ENCODE peak calls at places on chromosomes 1 and 21, in six cellular contexts. J, O, Z, X, C and B are unnamed samples.
A peak's percentile ranks its signal among the peaks of the same experiment; 100 is the strongest.

GRCh38 chr1:217260676-217261075 is 370.2 kb downstream of the GPATCH2 start:
- DNase-seq in J (no peak), Z (no peak), X (no peak), C (no peak), O (no peak), B (no peak)

GRCh38 chr1:233289676-233290075 is 5.8 kb downstream of the PCNX2 start:
- DNase-seq in O (peak; percentile 35), C (no peak), J (no peak), X (no peak), Z (no peak), B (no peak)

GRCh38 chr1:10652626-10653025 is 143.8 kb downstream of the CASZ1 start:
- DNase-seq in C (no peak), X (no peak), Z (no peak), J (peak; percentile 83), O (no peak), B (no peak)

GRCh38 chr1:19720973-19721372 is 56.3 kb downstream of the HTR6 start:
- DNase-seq in O (no peak), C (no peak), X (no peak), J (no peak), Z (no peak), B (no peak)

GRCh38 chr1:47683402-47683801 is 245.6 kb downstream of the FOXD2 start:
- DNase-seq in X (peak; percentile 51), J (no peak), Z (no peak), C (no peak), O (no peak), B (no peak)

GRCh38 chr1:245768596-245768995 is 613.8 kb downstream of the KIF26B start:
- DNase-seq in C (no peak), J (no peak), Z (no peak), X (no peak), O (no peak), B (no peak)

GRCh38 chr1:235142991-235143390 is 14.4 kb upstream of the TOMM20 start:
- DNase-seq in C (no peak), X (no peak), J (no peak), Z (no peak), O (no peak), B (no peak)

GRCh38 chr1:67213164-67213563 is 46.9 kb downstream of the IL23R start:
- DNase-seq in C (peak; percentile 43), Z (no peak), O (peak; percentile 17), J (no peak), X (no peak), B (no peak)

GRCh38 chr1:209569445-209570207 is 13.9 kb upstream of the CAMK1G start:
- DNase-seq in O (peak; percentile 89), X (peak; percentile 78), J (peak; percentile 88), C (peak; percentile 90), Z (peak; percentile 71), B (peak; percentile 64)

GRCh38 chr1:209037064-209037463 is 546.5 kb upstream of the CAMK1G start:
- DNase-seq in C (no peak), O (no peak), J (no peak), X (no peak), Z (no peak), B (no peak)

GRCh38 chr1:109502368-109502851 is 7.1 kb downstream of the AMIGO1 start:
- DNase-seq in Z (no peak), X (no peak), C (no peak), O (no peak), J (no peak), B (no peak)

GRCh38 chr1:20141001-20141400 is 1.9 kb downstream of the PLA2G2F start:
- DNase-seq in J (no peak), C (no peak), O (no peak), X (no peak), Z (no peak), B (no peak)

GRCh38 chr1:60847855-60848582 is 234.3 kb upstream of the NFIA start:
- DNase-seq in Z (no peak), J (no peak), X (no peak), C (no peak), O (no peak), B (no peak)

GRCh38 chr1:38783659-38784229 is 75.8 kb downstream of the RRAGC start:
- DNase-seq in O (no peak), X (no peak), Z (no peak), J (no peak), C (no peak), B (no peak)

GRCh38 chr1:221947731-221948130 is 205.8 kb upstream of the DUSP10 start:
- DNase-seq in Z (no peak), O (no peak), J (no peak), X (no peak), C (peak; percentile 43), B (no peak)

GRCh38 chr1:22832414-22832786 is 121.8 kb downstream of the EPHB2 start:
- DNase-seq in J (no peak), O (no peak), X (no peak), C (peak; percentile 54), Z (no peak), B (no peak)

GRCh38 chr1:37537378-37537777 is 16.7 kb downstream of the SNIP1 start:
- DNase-seq in C (peak; percentile 91), O (no peak), J (peak; percentile 43), Z (no peak), X (no peak), B (no peak)

GRCh38 chr1:85278853-85279314 is 2.5 kb upstream of the BCL10 start:
- DNase-seq in J (peak; percentile 53), Z (no peak), C (peak; percentile 95), O (no peak), X (peak; percentile 71), B (peak; percentile 54)

GRCh38 chr1:243727503-243728191 is 122.4 kb downstream of the AKT3 start:
- DNase-seq in Z (peak; percentile 41), J (no peak), O (no peak), X (no peak), C (no peak), B (peak; percentile 48)

GRCh38 chr21:40200962-40201361 is 333.7 kb downstream of the PCP4 start:
- DNase-seq in C (peak; percentile 7), O (no peak), Z (no peak), X (no peak), J (no peak), B (no peak)

GRCh38 chr1:10615932-10616671 is 141.4 kb downstream of the PEX14 start:
- DNase-seq in J (no peak), Z (no peak), O (no peak), X (no peak), C (no peak), B (no peak)

GRCh38 chr21:46455575-46456385 is 2.9 kb upstream of the DIP2A start:
- DNase-seq in O (no peak), J (no peak), C (peak; percentile 82), X (no peak), Z (no peak), B (no peak)

GRCh38 chr1:98110674-98111073 is 189.8 kb upstream of the DPYD start:
- DNase-seq in C (no peak), J (no peak), O (no peak), Z (no peak), X (no peak), B (no peak)

GRCh38 chr1:209505044-209505443 is 78.5 kb upstream of the CAMK1G start:
- DNase-seq in O (no peak), Z (no peak), X (no peak), C (peak; percentile 87), J (no peak), B (no peak)

GRCh38 chr21:14785679-14786078 is 239.6 kb upstream of the SAMSN1 start:
- DNase-seq in O (no peak), J (no peak), X (no peak), Z (no peak), C (no peak), B (no peak)

GRCh38 chr1:194829492-194829891 is 1643.1 kb upstream of the B3GALT2 start:
- DNase-seq in O (no peak), X (no peak), C (peak; percentile 0), Z (no peak), J (no peak), B (no peak)

GRCh38 chr1:3891329-3891867 is 8.7 kb downstream of the C1orf174 start:
- DNase-seq in C (no peak), Z (no peak), X (no peak), O (no peak), J (no peak), B (no peak)

GRCh38 chr1:3894626-3895278 is 5.3 kb downstream of the C1orf174 start:
- DNase-seq in O (no peak), C (no peak), Z (no peak), J (no peak), X (no peak), B (no peak)

GRCh38 chr1:3893190-3893589 is 6.9 kb downstream of the C1orf174 start:
- DNase-seq in C (no peak), X (no peak), Z (no peak), O (no peak), J (no peak), B (no peak)

GRCh38 chr1:3890389-3891328 is 9.4 kb downstream of the C1orf174 start:
- DNase-seq in C (no peak), J (no peak), Z (no peak), O (no peak), X (no peak), B (peak; percentile 62)

GRCh38 chr1:3892748-3893147 is 7.3 kb downstream of the C1orf174 start:
- DNase-seq in C (no peak), Z (no peak), X (no peak), J (peak; percentile 70), O (no peak), B (no peak)
- TF ChIP-seq CTCF in C (no peak), Z (no peak), X (no peak), J (no peak), O (no peak), B (no peak)

DNA sequence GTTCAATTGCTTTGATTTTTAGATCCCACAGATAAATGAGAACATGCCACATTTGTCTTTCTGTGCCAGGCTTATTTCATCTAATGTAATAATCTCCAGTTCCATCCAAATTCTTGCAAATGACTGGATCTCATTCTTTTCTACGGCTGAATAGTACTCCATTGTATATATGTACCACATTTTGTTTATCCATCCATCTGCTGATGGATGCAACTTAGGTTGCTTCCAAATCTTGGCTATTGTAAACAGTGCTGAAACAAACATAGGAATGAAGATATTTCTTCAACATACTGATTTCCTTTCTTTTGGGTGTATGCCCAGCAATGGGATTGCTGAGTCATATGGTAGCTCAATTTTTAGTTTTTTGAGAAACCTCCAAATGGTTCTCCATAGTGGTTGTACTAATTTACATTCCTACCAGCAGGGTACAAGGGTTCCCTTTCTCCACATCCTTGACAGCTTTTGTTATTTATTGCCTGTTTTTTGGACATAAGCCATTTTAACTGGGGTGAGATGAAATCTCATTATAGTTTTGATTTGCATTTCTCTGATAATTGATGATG is 344.4 kb downstream of the KCTD3 start:
- DNase-seq in Z (no peak), O (no peak), X (no peak), C (no peak), J (no peak), B (no peak)
- TF ChIP-seq CTCF in Z (no peak), O (no peak), X (no peak), C (no peak), J (no peak), B (no peak)

GRCh38 chr21:42561742-42562141 is 48.1 kb downstream of the SLC37A1 start:
- DNase-seq in Z (no peak), O (peak; percentile 16), J (no peak), C (peak; percentile 17), X (peak; percentile 39), B (peak; percentile 72)
- TF ChIP-seq CTCF in Z (no peak), O (no peak), J (no peak), C (peak; percentile 7), X (no peak), B (no peak)

DNA sequence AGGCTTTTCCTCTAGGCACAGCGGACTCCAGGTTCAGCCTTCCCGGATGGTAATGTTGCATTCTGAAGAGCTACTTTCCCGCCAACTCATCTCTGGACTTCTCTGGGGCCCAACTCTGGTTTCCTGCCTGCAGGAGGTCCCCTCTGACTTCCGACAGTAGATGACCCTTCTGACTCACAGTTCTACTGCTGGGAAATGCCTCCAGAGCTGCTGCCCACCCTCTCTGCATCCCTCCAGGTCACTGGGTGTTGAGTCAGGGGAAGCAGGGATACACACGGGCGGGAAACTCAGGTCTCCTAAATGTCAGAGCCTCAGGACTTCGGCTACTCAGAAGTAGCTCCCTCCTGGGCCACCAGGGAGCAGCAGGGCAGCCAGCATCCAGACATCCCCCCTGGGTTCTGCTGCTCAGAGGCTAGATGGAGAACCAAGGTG is 2.1 kb upstream of the KIF21B start:
- DNase-seq in J (no peak), Z (no peak), O (peak; percentile 54), C (no peak), X (no peak), B (no peak)
- TF ChIP-seq CTCF in J (no peak), Z (peak; percentile 22), O (no peak), C (peak; percentile 11), X (no peak), B (peak; percentile 46)